ENCODE peak calls at places on chromosomes 16 and 17, in seven cellular contexts. P is T1000; O is fibroblast of gingiva; H is stimulated activated CD4-positive, alpha-beta T cell treated with anti-CD3 and anti-CD28 coated beads, Interleukin-1b, Interleukin-23, amount 100 ng/mL, for 24 hours; E is GDM1; R is stimulated activated CD8-positive, alpha-beta memory T cell treated with anti-CD3 and anti-CD28 coated beads, Interleukin-4, amount 100 ng/mL, for 1 hour; F is glutamatergic neuron. W is an unnamed sample.

GRCh38 chr17:39402890-39403605 is 1.6 kb upstream of the FBXL20 start:
- DNase-seq in P (no peak), O (no peak), H (no peak), E (no peak), R (no peak), F (no peak), W (no peak)

GRCh38 chr17:82679586-82680465 is 18.7 kb downstream of the RAB40B start:
- DNase-seq in P (no peak), O (no peak), H (no peak), E (no peak), R (no peak), F (no peak), W (no peak)

GRCh38 chr16:58515871-58516767 is 802 bp downstream of the SETD6 start:
- DNase-seq in P (no peak), O (no peak), H (peak; percentile 37), E (no peak), R (no peak), F (no peak), W (no peak)

GRCh38 chr16:81489547-81490267 is 45.1 kb downstream of the CMIP start:
- DNase-seq in P (no peak), O (no peak), H (no peak), E (no peak), R (no peak), F (no peak), W (no peak)

GRCh38 chr17:8900626-8901585 is 33.4 kb upstream of the PIK3R6 start:
- DNase-seq in P (no peak), O (no peak), H (no peak), E (no peak), R (no peak), F (no peak), W (no peak)

GRCh38 chr16:51035110-51035498 is 116.0 kb downstream of the SALL1 start:
- DNase-seq in P (no peak), O (no peak), H (no peak), E (no peak), R (no peak), F (peak; percentile 38), W (no peak)

GRCh38 chr17:80785477-80786178 is 206.0 kb upstream of the CHMP6 start:
- DNase-seq in P (no peak), O (no peak), H (no peak), E (no peak), R (no peak), F (no peak), W (no peak)

GRCh38 chr17:63702223-63702577 is 2.3 kb upstream of the LIMD2 start:
- DNase-seq in P (no peak), O (no peak), H (no peak), E (no peak), R (no peak), F (no peak), W (no peak)

GRCh38 chr17:31877911-31878702 is 19.1 kb upstream of the COPRS start:
- DNase-seq in P (no peak), O (peak; percentile 64), H (peak; percentile 22), E (no peak), R (no peak), F (no peak), W (no peak)

GRCh38 chr16:19108409-19109287 is 5.1 kb upstream of the ITPRIPL2 start:
- DNase-seq in P (no peak), O (no peak), H (no peak), E (no peak), R (no peak), F (no peak), W (no peak)

GRCh38 chr17:8068736-8069586 is 18.6 kb downstream of the ALOX12B start:
- DNase-seq in P (no peak), O (no peak), H (no peak), E (no peak), R (no peak), F (no peak), W (no peak)

GRCh38 chr17:37774508-37774907 is 29.6 kb upstream of the HNF1B start:
- DNase-seq in P (no peak), O (no peak), H (peak; percentile 30), E (no peak), R (no peak), F (no peak), W (no peak)

GRCh38 chr17:17971431-17972125 is 622 bp downstream of the TOM1L2 start:
- DNase-seq in P (no peak), O (peak; percentile 19), H (no peak), E (no peak), R (peak; percentile 4), F (no peak), W (no peak)